ENCODE peak calls at places on chromosomes 5 and 9, in seven cellular contexts. U is HCT116, L is cardiac fibroblast, F is WERI-Rb-1, B is ovary, N is AG10803, D is bronchial epithelial cell. K is an unnamed sample.

GRCh38 chr5:117872798-117873368 is 1115.5 kb downstream of the DTWD2 start:
- DNase-seq in U (no peak), L (no peak), F (no peak), B (no peak), N (no peak), D (no peak), K (no peak)

GRCh38 chr9:70113403-70114022 is 69.9 kb downstream of the MAMDC2 start:
- DNase-seq in U (peak), L (peak), F (peak), B (peak), N (peak), D (peak), K (no peak)

GRCh38 chr5:43491325-43491724 is 7.7 kb upstream of the TMEM267 start:
- DNase-seq in U (no peak), L (no peak), F (no peak), B (no peak), N (no peak), D (no peak), K (no peak)

GRCh38 chr5:76718381-76718832 is 2.5 kb downstream of the F2R start:
- DNase-seq in U (no peak), L (peak), F (no peak), B (no peak), N (peak), D (no peak), K (no peak)

GRCh38 chr5:9297171-9297570 is 248.7 kb downstream of the SEMA5A start:
- DNase-seq in U (no peak), L (no peak), F (no peak), B (no peak), N (no peak), D (peak), K (no peak)

GRCh38 chr5:57834829-57835554 is 352.4 kb upstream of the ACTBL2 start:
- DNase-seq in U (no peak), L (peak), F (peak), B (no peak), N (no peak), D (peak), K (no peak)

GRCh38 chr5:175878544-175879438 is 7.4 kb downstream of the CPLX2 start:
- DNase-seq in U (no peak), L (no peak), F (no peak), B (no peak), N (no peak), D (no peak), K (no peak)

GRCh38 chr5:122465994-122466393 is 154.0 kb downstream of the SNCAIP start:
- DNase-seq in U (no peak), L (no peak), F (no peak), B (no peak), N (no peak), D (no peak), K (no peak)

GRCh38 chr9:33166263-33167083 is 663 bp downstream of the B4GALT1 start:
- DNase-seq in U (no peak), L (peak), F (peak), B (peak), N (no peak), D (no peak), K (no peak)

GRCh38 chr9:84294551-84294950 is 46.0 kb downstream of the SLC28A3 start:
- DNase-seq in U (no peak), L (no peak), F (no peak), B (no peak), N (no peak), D (no peak), K (no peak)
- TF ChIP-seq CTCF in U (no peak), L (no peak), F (peak), B (no peak), N (no peak), D (peak), K (no peak)

GRCh38 chr5:11385251-11385900 is 518.9 kb downstream of the CTNND2 start:
- DNase-seq in U (no peak), L (no peak), F (peak), B (no peak), N (no peak), D (no peak), K (no peak)

GRCh38 chr5:11384441-11385250 is 519.6 kb downstream of the CTNND2 start:
- DNase-seq in U (no peak), L (no peak), F (peak), B (peak), N (no peak), D (no peak), K (no peak)

GRCh38 chr5:11387382-11387781 is 516.9 kb downstream of the CTNND2 start:
- DNase-seq in U (no peak), L (no peak), F (no peak), B (no peak), N (no peak), D (no peak), K (no peak)

GRCh38 chr5:11383506-11384095 is 520.6 kb downstream of the CTNND2 start:
- DNase-seq in U (no peak), L (no peak), F (peak), B (no peak), N (no peak), D (no peak), K (no peak)

DNA sequence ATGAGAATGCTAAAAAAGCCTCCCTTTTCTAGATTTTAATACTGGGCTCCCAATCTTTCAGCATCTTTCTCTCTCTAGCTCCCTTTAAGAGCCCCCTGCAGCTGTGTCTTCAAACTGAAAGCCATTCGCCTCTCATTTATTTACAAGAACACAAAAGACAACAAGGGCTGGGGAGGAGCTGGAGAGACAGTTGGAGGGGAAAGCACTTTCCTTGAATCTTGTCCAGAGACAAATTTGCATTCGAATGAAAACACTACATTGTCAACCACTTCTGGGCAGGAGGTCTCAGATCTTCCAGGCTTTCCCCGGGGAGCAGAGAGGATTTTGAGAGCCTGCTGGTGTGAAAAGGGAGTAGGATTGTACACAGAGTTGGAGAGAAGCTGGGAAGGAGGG is 518.3 kb downstream of the CTNND2 start:
- DNase-seq in U (no peak), L (no peak), F (no peak), B (no peak), N (no peak), D (no peak), K (no peak)
- H3K4me3 ChIP-seq in U (no peak), L (no peak), F (no peak), B (no peak), N (no peak), D (no peak), K (no peak)

GRCh38 chr9:79567671-79568098 is 4.1 kb upstream of the TLE4 start:
- DNase-seq in U (no peak), L (no peak), F (no peak), B (no peak), N (no peak), D (peak), K (no peak)
- TF ChIP-seq CTCF in U (no peak), L (no peak), F (peak), B (no peak), N (no peak), D (peak), K (no peak)

DNA sequence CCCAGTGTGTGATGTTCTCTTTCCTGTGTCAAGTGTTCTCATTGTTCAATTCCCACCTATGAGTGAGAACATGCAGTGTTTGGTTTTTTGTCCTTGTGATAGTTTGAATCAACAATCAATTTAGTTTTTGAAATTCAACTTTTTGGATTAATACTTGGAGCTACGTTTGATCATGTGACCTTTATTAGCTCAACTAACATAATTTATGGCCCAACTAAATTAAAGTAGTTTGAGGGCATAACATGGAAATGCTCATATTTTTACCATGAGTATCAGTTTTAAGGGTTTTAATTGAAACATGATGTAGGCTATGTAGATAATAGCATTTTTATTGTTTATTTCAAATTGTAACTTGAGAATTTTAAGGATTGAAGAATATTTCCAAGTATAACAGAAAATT is 168.0 kb downstream of the CCDC171 start:
- DNase-seq in U (no peak), L (no peak), F (no peak), B (no peak), N (no peak), D (no peak), K (no peak)
- H3K4me3 ChIP-seq in U (no peak), L (no peak), F (no peak), B (no peak), N (no peak), D (no peak), K (no peak)

GRCh38 chr9:127347831-127348699 is 48.9 kb upstream of the SLC2A8 start:
- DNase-seq in U (no peak), L (peak), F (no peak), B (no peak), N (peak), D (peak), K (peak)
- TF ChIP-seq CTCF in U (peak), L (peak), F (peak), B (peak), N (peak), D (peak), K (peak)

GRCh38 chr9:113592806-113593575 is 129.5 kb downstream of the RGS3 start:
- DNase-seq in U (no peak), L (no peak), F (no peak), B (no peak), N (no peak), D (no peak), K (no peak)
- H3K4me3 ChIP-seq in U (no peak), L (no peak), F (no peak), B (no peak), N (no peak), D (no peak), K (no peak)

GRCh38 chr5:111002036-111002435 is 69.5 kb upstream of the TSLP start:
- DNase-seq in U (no peak), L (no peak), F (no peak), B (no peak), N (no peak), D (no peak), K (no peak)
- TF ChIP-seq CTCF in U (no peak), L (no peak), F (no peak), B (no peak), N (no peak), D (no peak), K (no peak)

DNA sequence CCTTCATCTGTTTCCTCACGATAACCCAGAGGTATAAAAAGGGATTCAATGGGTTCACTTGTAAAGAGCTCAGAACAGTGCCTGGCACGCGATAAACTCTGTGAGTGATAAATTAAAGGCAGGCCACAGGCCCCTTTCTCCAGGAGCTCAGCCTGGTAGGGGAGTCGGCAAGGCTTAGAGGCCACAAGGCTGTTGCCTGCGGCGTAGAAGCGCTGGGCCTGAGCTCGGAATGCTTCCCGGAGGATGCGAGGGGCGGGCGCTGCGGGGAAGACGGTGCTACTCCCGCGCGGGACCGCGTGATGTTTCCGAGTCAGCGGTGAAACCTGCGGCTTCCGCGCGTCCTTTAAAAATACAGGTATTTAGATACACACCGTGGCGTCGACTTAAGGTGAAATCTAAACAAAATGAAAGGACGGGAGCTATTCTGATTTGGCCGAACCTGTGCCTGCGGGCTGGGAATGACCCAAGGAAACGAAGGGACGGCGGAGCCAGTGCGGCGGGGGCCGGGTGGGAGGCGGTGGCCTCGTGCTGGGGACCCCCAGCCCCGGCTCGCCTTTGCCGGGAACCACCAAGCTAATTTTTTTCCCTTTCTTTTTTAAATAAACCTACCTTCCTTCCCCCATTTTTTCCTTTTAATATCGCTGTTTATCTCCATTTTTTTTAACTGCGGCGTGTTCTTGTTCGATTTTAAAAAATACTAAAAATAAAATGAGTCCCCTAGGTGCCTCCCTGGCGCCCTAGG is 6.2 kb downstream of the NKX2-5 start:
- DNase-seq in U (no peak), L (peak), F (no peak), B (no peak), N (no peak), D (no peak), K (no peak)
- H3K4me3 ChIP-seq in U (no peak), L (no peak), F (no peak), B (no peak), N (no peak), D (no peak), K (no peak)

DNA sequence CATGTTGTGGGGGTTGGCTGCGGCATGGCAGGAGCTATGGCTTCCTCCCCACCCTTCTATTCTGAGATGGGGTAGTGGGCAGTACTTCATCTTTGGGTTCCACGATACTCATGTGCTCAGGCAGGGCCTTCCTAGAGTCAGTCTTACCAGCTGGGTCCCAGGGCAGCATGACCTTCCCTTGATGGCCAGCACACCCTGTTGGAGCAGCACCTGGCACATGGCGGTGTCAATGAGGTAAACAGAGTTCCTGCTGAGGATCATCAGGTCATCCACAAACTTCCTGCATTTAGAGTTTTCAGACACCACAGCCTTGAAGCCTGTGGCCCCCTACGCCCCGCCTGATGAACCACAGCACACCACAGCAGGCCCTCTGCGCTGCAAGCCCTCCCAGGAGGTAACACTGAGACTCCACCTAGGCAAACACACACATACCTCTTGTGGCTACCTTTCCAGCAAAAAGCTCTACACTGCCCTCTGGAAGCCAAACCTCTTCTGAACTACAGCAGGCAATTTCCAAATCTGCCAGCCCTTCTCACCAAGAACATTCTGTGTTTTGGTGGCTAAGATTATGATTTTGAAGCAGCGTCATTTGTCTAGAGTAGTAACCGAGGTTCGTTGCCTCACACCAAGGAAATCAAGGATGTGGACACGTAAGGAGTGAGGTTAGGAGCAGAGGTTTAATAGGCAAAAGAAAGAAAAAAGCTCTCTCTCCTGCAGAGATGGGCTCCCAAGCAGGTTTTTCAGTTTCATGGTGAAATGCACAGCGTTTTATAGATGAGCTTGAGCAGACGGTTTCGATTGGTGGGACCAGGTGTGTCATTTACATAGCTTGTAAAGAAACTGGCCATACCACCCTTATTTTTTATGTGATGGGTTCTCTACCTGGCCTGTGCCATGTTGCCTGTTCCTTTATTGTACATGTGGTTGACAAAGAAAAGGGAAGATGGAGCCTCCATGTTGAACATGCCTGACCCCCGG is 20.3 kb upstream of the TMEM174 start:
- DNase-seq in U (peak), L (no peak), F (no peak), B (no peak), N (no peak), D (peak), K (no peak)
- TF ChIP-seq CTCF in U (peak), L (peak), F (peak), B (no peak), N (no peak), D (peak), K (no peak)